ENCODE peak calls at places on chromosomes 2 and 18, in nine cellular contexts. K is activated T-helper 1 cell treated with Interleukin-2 at 50 U/mL for 16 hours; D is NCI-H2107; S is activated T-cell treated with anti-CD3 and anti-CD28 coated beads, Interleukin-2, amount 50 U/mL, for 72 hours; N is putamen; E is stimulated activated CD4-positive, alpha-beta T cell treated with anti-CD3 and anti-CD28 coated beads, Interleukin-4, amount 100 ng/mL, for 4 hours; V is HCEC 1CT; M is GM04503; H is HL-60. X is an unnamed sample.

GRCh38 chr2:235723811-235724465 is 230.1 kb downstream of the AGAP1 start:
- DNase-seq in V (no peak), D (no peak), E (no peak), S (no peak), M (no peak), K (no peak), H (no peak), N (no peak), X (no peak)

GRCh38 chr18:46224181-46224775 is 120.1 kb downstream of the HAUS1 start:
- DNase-seq in M (no peak), N (no peak), H (no peak), E (no peak), D (no peak), S (no peak), K (no peak), V (peak; percentile 1), X (no peak)

GRCh38 chr2:191645032-191645431 is 32.9 kb upstream of the NABP1 start:
- DNase-seq in D (no peak), E (no peak), H (no peak), S (no peak), K (no peak), V (no peak), N (no peak), M (no peak), X (no peak)

GRCh38 chr2:118686364-118686763 is 161.1 kb downstream of the EN1 start:
- DNase-seq in V (no peak), E (no peak), N (no peak), D (no peak), M (peak; percentile 45), K (no peak), S (no peak), H (no peak), X (no peak)

GRCh38 chr2:150698016-150698661 is 210.7 kb upstream of the RND3 start:
- DNase-seq in E (no peak), K (no peak), M (peak; percentile 78), V (peak; percentile 35), S (no peak), H (no peak), N (no peak), D (no peak), X (no peak)

GRCh38 chr2:206095925-206096324 is 10.0 kb upstream of the INO80D start:
- DNase-seq in S (no peak), V (no peak), E (no peak), N (no peak), H (peak; percentile 87), D (no peak), M (no peak), K (no peak), X (no peak)

GRCh38 chr18:12531747-12532146 is 124.0 kb downstream of the PRELID3A start:
- DNase-seq in D (no peak), S (no peak), N (no peak), M (no peak), K (no peak), E (no peak), H (no peak), V (no peak), X (no peak)

GRCh38 chr2:66790651-66791181 is 355.8 kb downstream of the MEIS1 start:
- DNase-seq in N (no peak), K (no peak), M (no peak), H (no peak), V (peak; percentile 85), E (no peak), D (no peak), S (no peak), X (no peak)

GRCh38 chr2:168120730-168121129 is 126.7 kb downstream of the STK39 start:
- DNase-seq in V (no peak), H (no peak), D (no peak), S (no peak), N (no peak), K (no peak), M (no peak), E (no peak), X (no peak)

X was measured in activated CD4-positive, CD25-positive, alpha-beta regulatory T cell treated with anti-CD3 and anti-CD28 coated beads, Interleukin-2, amount 50 U/mL, for 72 hours.